ENCODE peak calls at places on chromosomes 2 and 18, in four cellular contexts. K is K562, D is GM04503, V is substantia nigra. G is an unnamed sample.

GRCh38 chr2:27095745-27096651 is 9.4 kb downstream of the KHK start:
- DNase-seq in K (peak; percentile 80), D (no peak), V (peak; percentile 73), G (peak; percentile 27)

GRCh38 chr18:79559121-79559835 is 120.3 kb upstream of the CTDP1 start:
- DNase-seq in K (no peak), D (no peak), V (no peak), G (no peak)

GRCh38 chr2:12624911-12625598 is 91.7 kb upstream of the TRIB2 start:
- DNase-seq in K (peak; percentile 13), D (no peak), V (no peak), G (no peak)

GRCh38 chr2:119222213-119222612 is 1.4 kb upstream of the STEAP3 start:
- DNase-seq in K (no peak), D (no peak), V (no peak), G (no peak)

GRCh38 chr2:240806459-240806858 is 13.6 kb downstream of the KIF1A start:
- DNase-seq in K (no peak), D (no peak), V (no peak), G (no peak)

GRCh38 chr18:57527479-57528237 is 58.8 kb downstream of the FECH start:
- DNase-seq in K (no peak), D (no peak), V (no peak), G (peak; percentile 24)

GRCh38 chr18:59272221-59272888 is 899 bp downstream of the RAX start:
- DNase-seq in K (no peak), D (no peak), V (no peak), G (peak; percentile 75)

GRCh38 chr2:174053285-174053684 is 88.1 kb upstream of the SP3 start:
- DNase-seq in K (no peak), D (no peak), V (no peak), G (no peak)

GRCh38 chr2:46878886-46879285 is 36.7 kb downstream of the MCFD2 start:
- DNase-seq in K (no peak), D (no peak), V (peak; percentile 52), G (peak; percentile 22)

GRCh38 chr2:33275689-33276444 is 200.6 kb upstream of the RASGRP3 start:
- DNase-seq in K (peak; percentile 71), D (peak; percentile 19), V (no peak), G (peak; percentile 33)

GRCh38 chr2:241803387-241804325 is 5.3 kb upstream of the NEU4 start:
- DNase-seq in K (no peak), D (no peak), V (peak; percentile 77), G (peak; percentile 88)

GRCh38 chr2:230749111-230749510 is 36.5 kb downstream of the CAB39 start:
- DNase-seq in K (no peak), D (no peak), V (no peak), G (no peak)

GRCh38 chr2:120504936-120505705 is 159.2 kb downstream of the INHBB start:
- DNase-seq in K (no peak), D (no peak), V (no peak), G (no peak)

GRCh38 chr2:144198116-144198515 is 321.8 kb downstream of the ZEB2 start:
- DNase-seq in K (no peak), D (no peak), V (no peak), G (no peak)